ENCODE peak calls at places on chromosomes 13 and 19, in nine cellular contexts. C, X, T, P, D, W, I, L and M are unnamed samples.

GRCh38 chr19:49850487-49851342 is at the start of gene PTOV1:
- DNase-seq in L (peak), P (peak), D (peak), W (peak), I (peak), X (peak), C (peak), T (peak), M (peak)

GRCh38 chr19:41521860-41522555 is 54.0 kb upstream of the CEACAM21 start:
- DNase-seq in X (no peak), P (no peak), D (no peak), T (no peak), W (peak), I (no peak), C (peak), L (peak), M (peak)

GRCh38 chr13:90519157-90519556 is 828.3 kb upstream of the MIR17HG start:
- DNase-seq in C (no peak), T (no peak), W (no peak), D (no peak), X (no peak), I (no peak), L (no peak), P (no peak), M (no peak)

GRCh38 chr13:40315416-40316064 is 350.9 kb downstream of the FOXO1 start:
- DNase-seq in X (no peak), D (no peak), W (no peak), L (no peak), P (no peak), I (no peak), T (peak), C (no peak), M (no peak)

GRCh38 chr19:30447276-30447870 is 75.2 kb downstream of the ZNF536 start:
- DNase-seq in I (no peak), P (no peak), L (no peak), T (peak), X (no peak), W (no peak), C (no peak), D (no peak), M (no peak)

GRCh38 chr19:55069137-55069858 is 6.3 kb upstream of the RDH13 start:
- DNase-seq in D (peak), I (no peak), P (no peak), X (no peak), L (peak), W (no peak), C (no peak), T (no peak), M (peak)

GRCh38 chr19:42140125-42140754 is 8.0 kb upstream of the POU2F2 start:
- DNase-seq in P (no peak), D (peak), I (no peak), X (no peak), L (peak), C (peak), W (no peak), T (peak), M (no peak)

GRCh38 chr19:2524840-2525723 is 49.2 kb downstream of the GADD45B start:
- DNase-seq in P (no peak), L (no peak), C (no peak), W (no peak), I (no peak), T (peak), X (no peak), D (no peak), M (no peak)

GRCh38 chr19:20165971-20166592 is 932 bp upstream of the ZNF486 start:
- DNase-seq in C (no peak), W (no peak), T (no peak), D (no peak), P (no peak), I (no peak), L (no peak), X (no peak), M (no peak)

GRCh38 chr13:78012046-78012445 is 93.4 kb upstream of the EDNRB start:
- DNase-seq in X (no peak), T (no peak), I (no peak), C (no peak), P (no peak), W (no peak), L (no peak), D (no peak), M (no peak)

GRCh38 chr19:35528218-35529038 is at the start of gene SBSN:
- DNase-seq in W (no peak), P (peak), L (no peak), C (no peak), D (no peak), I (no peak), T (peak), X (no peak), M (no peak)

GRCh38 chr13:77055158-77055557 is 28.2 kb upstream of the FBXL3 start:
- DNase-seq in T (no peak), W (no peak), D (no peak), L (no peak), I (no peak), P (no peak), C (no peak), X (no peak), M (no peak)

GRCh38 chr19:1747285-1748114 is 5.8 kb upstream of the ONECUT3 start:
- DNase-seq in L (peak), X (no peak), W (peak), T (peak), D (peak), P (peak), I (peak), C (no peak), M (no peak)

GRCh38 chr13:50404769-50405168 is 389.5 kb downstream of the KCNRG start:
- DNase-seq in I (no peak), W (no peak), D (no peak), C (no peak), X (no peak), L (no peak), P (no peak), T (no peak), M (no peak)

GRCh38 chr13:26074706-26075105 is 22.9 kb upstream of the SHISA2 start:
- DNase-seq in T (peak), X (no peak), I (no peak), L (no peak), C (no peak), W (no peak), D (no peak), P (no peak), M (no peak)

GRCh38 chr19:33879818-33880575 is 83.3 kb downstream of the KCTD15 start:
- DNase-seq in C (no peak), L (no peak), D (no peak), W (no peak), P (no peak), I (no peak), T (peak), X (no peak), M (no peak)

GRCh38 chr19:33876192-33876591 is 79.5 kb downstream of the KCTD15 start:
- DNase-seq in X (no peak), P (no peak), W (no peak), T (no peak), C (no peak), D (no peak), L (no peak), I (no peak), M (no peak)

GRCh38 chr19:33878912-33879810 is 82.5 kb downstream of the KCTD15 start:
- DNase-seq in T (peak), C (no peak), I (no peak), P (no peak), W (no peak), X (no peak), L (no peak), D (no peak), M (no peak)

GRCh38 chr19:33878136-33878535 is 81.5 kb downstream of the KCTD15 start:
- DNase-seq in I (no peak), T (no peak), X (no peak), P (no peak), L (no peak), W (no peak), D (no peak), C (no peak), M (no peak)

DNA sequence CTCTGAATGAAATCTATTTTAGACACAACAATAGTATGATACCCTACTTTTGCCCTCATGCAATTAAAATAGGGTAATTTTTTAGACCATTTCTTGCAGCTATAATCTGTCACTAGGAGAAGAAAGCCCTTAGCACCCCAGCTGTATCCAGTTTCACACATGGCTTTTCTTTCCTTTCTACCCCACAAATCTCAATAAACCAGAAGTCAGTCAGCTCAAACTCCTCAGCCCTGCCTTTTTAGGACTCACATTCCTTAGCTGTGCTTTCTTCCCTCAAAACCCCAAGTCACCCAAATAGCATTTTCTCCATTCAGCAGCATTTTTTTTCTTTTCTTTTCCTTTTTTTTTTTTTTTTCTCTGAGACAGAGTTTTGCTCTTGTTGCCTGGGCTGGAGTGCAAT is 79.9 kb downstream of the KCTD15 start:
- DNase-seq in L (no peak), P (no peak), X (no peak), T (no peak), C (no peak), I (no peak), W (no peak), D (no peak), M (no peak)
- TF ChIP-seq CTCF in L (no peak), P (no peak), X (no peak), T (no peak), C (no peak), I (no peak), W (no peak), D (no peak), M (no peak)

GRCh38 chr19:18940791-18941627 is at the start of gene HOMER3:
- DNase-seq in W (peak), T (peak), C (peak), P (no peak), L (peak), I (no peak), X (peak), D (peak), M (peak)
- TF ChIP-seq CTCF in W (peak), T (peak), C (no peak), P (peak), L (peak), I (peak), X (no peak), D (no peak), M (no peak)

GRCh38 chr19:16640951-16641350 is 12.9 kb upstream of the MED26 start:
- DNase-seq in W (no peak), D (no peak), I (no peak), P (no peak), C (no peak), X (no peak), T (no peak), L (no peak), M (no peak)
- TF ChIP-seq CTCF in W (no peak), D (no peak), I (no peak), P (no peak), C (no peak), X (no peak), T (no peak), L (no peak), M (no peak)

GRCh38 chr19:46016426-46017094 is 6.3 kb downstream of the PGLYRP1 start:
- DNase-seq in X (peak), W (peak), I (no peak), P (no peak), L (peak), D (peak), T (peak), C (peak), M (peak)

GRCh38 chr19:46017874-46018675 is 4.8 kb downstream of the PGLYRP1 start:
- DNase-seq in T (no peak), D (no peak), I (no peak), X (no peak), W (no peak), C (no peak), P (no peak), L (no peak), M (no peak)

GRCh38 chr19:46015961-46016425 is 6.9 kb downstream of the PGLYRP1 start:
- DNase-seq in T (no peak), L (peak), P (no peak), I (no peak), D (no peak), C (peak), X (no peak), W (peak), M (peak)

GRCh38 chr19:46018729-46019251 is 4.1 kb downstream of the PGLYRP1 start:
- DNase-seq in D (no peak), X (no peak), P (no peak), W (no peak), L (no peak), T (no peak), I (no peak), C (no peak), M (no peak)

GRCh38 chr19:46017095-46017429 is 5.8 kb downstream of the PGLYRP1 start:
- DNase-seq in D (no peak), L (no peak), X (no peak), I (no peak), C (no peak), T (no peak), P (no peak), W (no peak), M (no peak)
- TF ChIP-seq CTCF in D (no peak), L (no peak), X (no peak), I (no peak), C (peak), T (no peak), P (no peak), W (no peak), M (peak)

GRCh38 chr19:29366757-29367156 is 153.8 kb upstream of the UQCRFS1 start:
- DNase-seq in P (no peak), I (no peak), D (no peak), L (no peak), W (no peak), T (no peak), X (no peak), C (no peak), M (no peak)
- TF ChIP-seq CTCF in P (no peak), I (no peak), D (no peak), L (no peak), W (no peak), T (no peak), X (no peak), C (no peak), M (no peak)

GRCh38 chr19:18045307-18046013 is 37.5 kb downstream of the ARRDC2 start:
- DNase-seq in D (no peak), C (no peak), T (no peak), X (no peak), W (no peak), P (no peak), L (no peak), I (no peak), M (no peak)
- TF ChIP-seq CTCF in D (no peak), C (no peak), T (no peak), X (no peak), W (no peak), P (no peak), L (no peak), I (no peak), M (no peak)

GRCh38 chr13:73995752-73996151 is 138.5 kb downstream of the KLF12 start:
- DNase-seq in I (no peak), X (no peak), P (no peak), W (no peak), L (no peak), T (no peak), D (no peak), C (no peak), M (no peak)
- TF ChIP-seq CTCF in I (no peak), X (no peak), P (no peak), W (no peak), L (no peak), T (no peak), D (no peak), C (no peak), M (no peak)